ENCODE peak calls at places on chromosomes 2 and 18, in eight cellular contexts. I is brain microvascular endothelial cell, N is tibial artery, B is heart left ventricle, F is right lobe of liver, R is adrenal gland, O is hepatocyte, P is GM12865. Q is an unnamed sample.
A peak's percentile ranks its signal among the peaks of the same experiment; 100 is the strongest.

GRCh38 chr2:152466925-152467676 is 132.1 kb downstream of the FMNL2 start:
- DNase-seq in B (no peak), R (no peak), F (no peak), O (no peak), I (no peak), N (no peak), P (peak; percentile 89), Q (no peak)

GRCh38 chr2:127054996-127055785 is 51.8 kb downstream of the BIN1 start:
- DNase-seq in I (no peak), P (no peak), O (no peak), R (no peak), B (peak; percentile 22), N (no peak), F (peak; percentile 13), Q (no peak)

GRCh38 chr2:10559825-10560224 is 111.7 kb upstream of the ODC1 start:
- DNase-seq in P (no peak), F (no peak), I (no peak), R (no peak), O (no peak), N (no peak), B (no peak), Q (no peak)

GRCh38 chr2:27191107-27191829 is 20.6 kb upstream of the ATRAID start:
- DNase-seq in I (peak; percentile 76), R (peak; percentile 56), B (no peak), N (no peak), F (no peak), P (peak; percentile 79), O (peak; percentile 66), Q (no peak)

GRCh38 chr2:77054938-77055337 is 467.2 kb downstream of the LRRTM4 start:
- DNase-seq in P (no peak), N (no peak), B (no peak), O (peak; percentile 29), R (no peak), F (no peak), I (no peak), Q (no peak)

GRCh38 chr2:234880551-234881211 is 71.1 kb upstream of the SH3BP4 start:
- DNase-seq in R (peak; percentile 73), O (peak; percentile 37), F (no peak), B (no peak), N (no peak), P (no peak), I (peak; percentile 86), Q (peak; percentile 75)

GRCh38 chr2:157413342-157414035 is 30.4 kb downstream of the CYTIP start:
- DNase-seq in P (peak; percentile 92), O (no peak), F (no peak), B (no peak), N (no peak), I (no peak), R (no peak), Q (no peak)

GRCh38 chr2:5991305-5991968 is 299.3 kb downstream of the SOX11 start:
- DNase-seq in F (no peak), O (no peak), B (no peak), I (no peak), N (no peak), P (no peak), R (no peak), Q (no peak)

GRCh38 chr2:135742307-135742838 is 718 bp downstream of the UBXN4 start:
- DNase-seq in R (peak; percentile 51), F (peak; percentile 60), I (peak; percentile 18), O (peak; percentile 65), N (no peak), P (peak; percentile 66), B (peak; percentile 51), Q (peak; percentile 23)

GRCh38 chr18:46477425-46478011 is 179.5 kb downstream of the LOXHD1 start:
- DNase-seq in P (no peak), N (no peak), I (no peak), B (no peak), F (no peak), R (no peak), O (no peak), Q (no peak)

GRCh38 chr2:168120310-168120709 is 127.1 kb downstream of the STK39 start:
- DNase-seq in R (no peak), F (no peak), B (no peak), I (no peak), N (no peak), P (no peak), O (no peak), Q (no peak)

GRCh38 chr2:26460613-26461031 is 17.3 kb downstream of the OTOF start:
- DNase-seq in I (no peak), N (peak; percentile 53), F (no peak), O (no peak), P (no peak), R (peak; percentile 15), B (no peak), Q (no peak)

GRCh38 chr18:55950379-55951166 is 362.6 kb upstream of the TCF4 start:
- DNase-seq in B (no peak), O (no peak), I (no peak), F (no peak), N (no peak), P (no peak), R (no peak), Q (no peak)

GRCh38 chr2:15363734-15364133 is 197.4 kb downstream of the NBAS start:
- DNase-seq in F (no peak), N (no peak), I (no peak), P (no peak), B (no peak), O (no peak), R (no peak), Q (no peak)

GRCh38 chr2:231241755-231242507 is 43.5 kb downstream of the ARMC9 start:
- DNase-seq in O (no peak), B (no peak), N (no peak), P (no peak), F (peak; percentile 40), R (peak; percentile 67), I (no peak), Q (no peak)

GRCh38 chr2:56337342-56337741 is 153.6 kb downstream of the CCDC85A start:
- DNase-seq in P (no peak), R (no peak), O (peak; percentile 28), B (no peak), N (no peak), F (no peak), I (no peak), Q (no peak)

GRCh38 chr2:80028584-80028983 is 276.0 kb downstream of the LRRTM1 start:
- DNase-seq in R (no peak), N (no peak), F (no peak), P (no peak), B (no peak), O (no peak), I (no peak), Q (no peak)

GRCh38 chr2:173271825-173272224 is 82.8 kb upstream of the CDCA7 start:
- DNase-seq in N (no peak), O (no peak), I (no peak), P (no peak), F (no peak), R (no peak), B (no peak), Q (no peak)

GRCh38 chr2:101630224-101630949 is 67.1 kb upstream of the MAP4K4 start:
- DNase-seq in P (no peak), O (no peak), R (no peak), B (no peak), I (no peak), F (peak; percentile 85), N (no peak), Q (no peak)

GRCh38 chr2:201933792-201934229 is 99.8 kb upstream of the FZD7 start:
- DNase-seq in F (no peak), I (no peak), B (no peak), P (no peak), O (no peak), R (no peak), N (no peak), Q (no peak)

DNA sequence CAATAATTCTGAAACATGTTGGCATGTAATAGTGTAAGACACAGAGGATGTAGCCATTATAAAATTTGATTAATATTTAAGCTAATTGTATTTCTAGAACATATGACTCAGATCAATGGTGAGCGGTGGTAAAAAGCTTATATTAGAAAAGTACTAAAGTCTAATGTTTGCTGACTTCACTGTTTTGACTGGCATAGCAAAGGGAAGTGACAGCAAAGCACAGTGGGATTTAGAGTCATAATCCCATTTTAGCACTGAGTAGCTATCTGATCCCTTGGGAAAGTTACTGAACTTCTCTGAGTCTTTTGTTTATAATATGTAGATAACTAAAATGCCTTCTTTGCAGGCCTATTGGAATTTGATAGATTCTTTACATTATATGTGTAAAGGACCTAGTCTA is 60.4 kb downstream of the KIAA1328 start:
- DNase-seq in O (peak; percentile 7), B (no peak), F (no peak), R (no peak), I (peak; percentile 14), P (no peak), N (no peak), Q (no peak)
- TF ChIP-seq CTCF in O (no peak), B (no peak), F (no peak), R (no peak), I (no peak), P (no peak), N (no peak), Q (no peak)

GRCh38 chr2:38070438-38070837 is 5.5 kb downstream of the CYP1B1 start:
- DNase-seq in F (no peak), N (no peak), O (no peak), R (no peak), P (no peak), I (no peak), B (no peak), Q (no peak)
- H3K4me3 ChIP-seq in F (no peak overlapping the region), N (no peak overlapping the region), O (no peak overlapping the region), R (no peak overlapping the region), P (no peak overlapping the region), I (no peak overlapping the region), B (peak overlapping the region; percentile 67), Q (no peak overlapping the region)

DNA sequence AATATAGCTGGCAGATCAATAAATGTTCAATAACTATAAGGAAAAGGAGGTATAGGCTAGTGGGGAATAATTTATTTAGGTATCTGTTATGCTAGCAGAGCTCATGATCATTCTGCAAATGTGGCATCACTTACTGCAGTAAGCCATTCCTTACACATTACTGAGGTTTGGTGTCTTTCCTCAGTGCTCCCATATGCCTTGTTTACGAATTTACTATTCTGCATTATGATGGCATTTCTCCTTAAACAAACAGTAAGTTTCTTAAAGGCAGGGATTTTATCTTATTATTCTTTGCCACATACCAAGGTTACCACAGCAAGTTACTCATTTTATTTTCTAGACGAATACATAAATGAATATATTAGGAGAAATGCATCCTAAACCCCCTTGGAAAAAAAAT is 88.4 kb downstream of the DSEL start:
- DNase-seq in P (no peak), I (no peak), F (no peak), R (no peak), N (no peak), O (no peak), B (no peak), Q (no peak)
- TF ChIP-seq CTCF in P (no peak), I (no peak), F (no peak), R (no peak), N (no peak), O (no peak), B (no peak), Q (no peak)

DNA sequence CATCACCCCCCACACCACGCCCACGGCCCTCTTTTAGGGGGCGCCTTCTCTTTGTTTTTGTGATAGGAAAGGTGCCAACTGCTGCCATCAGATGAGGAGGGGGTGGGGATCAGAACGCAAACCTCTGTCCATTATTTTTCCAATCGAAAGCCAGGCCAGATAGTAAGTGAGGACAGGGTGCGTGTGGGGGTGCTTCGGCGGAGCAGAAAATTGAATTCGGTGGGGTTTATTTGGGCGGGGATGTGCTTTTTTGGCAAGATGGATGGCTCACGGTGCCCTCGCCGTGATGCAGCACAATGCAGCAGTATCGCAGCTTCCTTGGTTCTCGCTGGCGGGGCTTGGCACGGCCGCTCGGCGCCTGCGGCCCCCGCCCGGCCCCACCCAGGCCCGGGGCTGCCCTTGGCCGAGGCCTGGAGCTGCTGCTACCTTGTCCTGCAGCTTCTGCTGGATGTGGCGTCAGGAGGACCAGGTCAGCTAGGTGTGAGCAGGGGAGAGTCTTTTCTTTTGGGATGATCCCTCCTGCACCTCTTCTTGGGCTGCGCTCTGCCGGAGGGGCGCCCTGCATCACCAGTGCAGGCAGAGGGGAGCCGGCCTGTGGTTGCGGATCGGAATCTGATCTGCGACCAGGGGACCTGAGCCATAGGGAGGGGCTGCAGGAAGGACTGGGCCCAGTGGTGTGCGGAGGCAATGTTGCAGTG is 1.3 kb downstream of the SPTBN1 start:
- DNase-seq in B (peak; percentile 50), N (no peak), F (peak; percentile 29), R (peak; percentile 31), O (peak; percentile 30), I (no peak), P (no peak), Q (no peak)
- H3K4me3 ChIP-seq in B (peak overlapping the region; percentile 84), N (peak overlapping the region; percentile 86), F (peak overlapping the region; percentile 65), R (peak overlapping the region; percentile 66), O (peak overlapping the region; percentile 91), I (peak overlapping the region; percentile 78), P (peak overlapping the region; percentile 48), Q (peak overlapping the region; percentile 81)

Q was measured in kidney epithelial cell.